ENCODE peak calls at places on chromosomes 1 and 21, in eight cellular contexts. One of them, this sample, is unnamed.

GRCh38 chr21:41897690-41898089 is 18.5 kb upstream of the PRDM15 start:
- DNase-seq in C1 segment of cervical spinal cord: no peak
- DNase-seq in H54: no peak
- DNase-seq in naive thymus-derived CD8-positive, alpha-beta T cell: no peak
- DNase-seq in hypothalamus: no peak
- DNase-seq in mammary epithelial cell: no peak
- DNase-seq in transverse colon: no peak
- DNase-seq in NCI-H446: no peak
- DNase-seq in this sample: no peak

GRCh38 chr1:150194381-150195031 is 41.4 kb downstream of the ANP32E start:
- DNase-seq in C1 segment of cervical spinal cord: no peak
- DNase-seq in H54: no peak
- DNase-seq in naive thymus-derived CD8-positive, alpha-beta T cell: no peak
- DNase-seq in hypothalamus: no peak
- DNase-seq in mammary epithelial cell: no peak
- DNase-seq in transverse colon: no peak
- DNase-seq in NCI-H446: no peak
- DNase-seq in this sample: no peak

GRCh38 chr1:150813028-150813707 is 5.1 kb upstream of the CTSK start:
- DNase-seq in C1 segment of cervical spinal cord: no peak
- DNase-seq in H54: peak
- DNase-seq in naive thymus-derived CD8-positive, alpha-beta T cell: no peak
- DNase-seq in hypothalamus: no peak
- DNase-seq in mammary epithelial cell: peak
- DNase-seq in transverse colon: peak
- DNase-seq in NCI-H446: no peak
- DNase-seq in this sample: no peak

GRCh38 chr1:160628799-160629263 is 18.0 kb downstream of the SLAMF1 start:
- DNase-seq in C1 segment of cervical spinal cord: no peak
- DNase-seq in H54: no peak
- DNase-seq in naive thymus-derived CD8-positive, alpha-beta T cell: no peak
- DNase-seq in hypothalamus: no peak
- DNase-seq in mammary epithelial cell: no peak
- DNase-seq in transverse colon: no peak
- DNase-seq in NCI-H446: no peak
- DNase-seq in this sample: no peak

GRCh38 chr21:33661146-33661545 is 18.8 kb downstream of the ITSN1 start:
- DNase-seq in C1 segment of cervical spinal cord: no peak
- DNase-seq in H54: no peak
- DNase-seq in naive thymus-derived CD8-positive, alpha-beta T cell: no peak
- DNase-seq in hypothalamus: no peak
- DNase-seq in mammary epithelial cell: peak
- DNase-seq in transverse colon: no peak
- DNase-seq in NCI-H446: no peak
- DNase-seq in this sample: no peak

GRCh38 chr1:170853867-170854266 is 81.5 kb upstream of the MROH9 start:
- DNase-seq in C1 segment of cervical spinal cord: no peak
- DNase-seq in H54: no peak
- DNase-seq in naive thymus-derived CD8-positive, alpha-beta T cell: no peak
- DNase-seq in hypothalamus: no peak
- DNase-seq in mammary epithelial cell: no peak
- DNase-seq in transverse colon: no peak
- DNase-seq in NCI-H446: no peak
- DNase-seq in this sample: no peak

GRCh38 chr1:102045752-102046151 is 49.0 kb upstream of the OLFM3 start:
- DNase-seq in C1 segment of cervical spinal cord: no peak
- DNase-seq in H54: no peak
- DNase-seq in naive thymus-derived CD8-positive, alpha-beta T cell: no peak
- DNase-seq in hypothalamus: no peak
- DNase-seq in mammary epithelial cell: no peak
- DNase-seq in transverse colon: peak
- DNase-seq in NCI-H446: peak
- DNase-seq in this sample: no peak

GRCh38 chr1:234676103-234676594 is 66.2 kb upstream of the IRF2BP2 start:
- DNase-seq in C1 segment of cervical spinal cord: peak
- DNase-seq in H54: peak
- DNase-seq in naive thymus-derived CD8-positive, alpha-beta T cell: peak
- DNase-seq in hypothalamus: peak
- DNase-seq in mammary epithelial cell: peak
- DNase-seq in transverse colon: peak
- DNase-seq in NCI-H446: peak
- DNase-seq in this sample: peak

GRCh38 chr1:79496129-79496528 is 489.6 kb upstream of the ADGRL4 start:
- DNase-seq in C1 segment of cervical spinal cord: no peak
- DNase-seq in H54: no peak
- DNase-seq in naive thymus-derived CD8-positive, alpha-beta T cell: no peak
- DNase-seq in hypothalamus: no peak
- DNase-seq in mammary epithelial cell: no peak
- DNase-seq in transverse colon: no peak
- DNase-seq in NCI-H446: no peak
- DNase-seq in this sample: no peak

GRCh38 chr1:23430803-23431202 is 6.3 kb upstream of the TCEA3 start:
- DNase-seq in C1 segment of cervical spinal cord: no peak
- DNase-seq in H54: no peak
- DNase-seq in naive thymus-derived CD8-positive, alpha-beta T cell: no peak
- DNase-seq in hypothalamus: no peak
- DNase-seq in mammary epithelial cell: no peak
- DNase-seq in transverse colon: no peak
- DNase-seq in NCI-H446: no peak
- DNase-seq in this sample: no peak

GRCh38 chr21:42250422-42251403 is 31.8 kb downstream of the ABCG1 start:
- DNase-seq in C1 segment of cervical spinal cord: no peak
- DNase-seq in H54: no peak
- DNase-seq in naive thymus-derived CD8-positive, alpha-beta T cell: no peak
- DNase-seq in hypothalamus: no peak
- DNase-seq in mammary epithelial cell: no peak
- DNase-seq in transverse colon: no peak
- DNase-seq in NCI-H446: no peak
- DNase-seq in this sample: no peak

GRCh38 chr21:35641271-35642016 is 418.9 kb downstream of the SETD4 start:
- DNase-seq in C1 segment of cervical spinal cord: no peak
- DNase-seq in H54: no peak
- DNase-seq in naive thymus-derived CD8-positive, alpha-beta T cell: no peak
- DNase-seq in hypothalamus: no peak
- DNase-seq in mammary epithelial cell: no peak
- DNase-seq in transverse colon: no peak
- DNase-seq in NCI-H446: no peak
- DNase-seq in this sample: no peak

GRCh38 chr1:205907794-205908193 is 35.5 kb downstream of the SLC26A9 start:
- DNase-seq in C1 segment of cervical spinal cord: no peak
- DNase-seq in H54: no peak
- DNase-seq in naive thymus-derived CD8-positive, alpha-beta T cell: no peak
- DNase-seq in hypothalamus: no peak
- DNase-seq in mammary epithelial cell: peak
- DNase-seq in transverse colon: no peak
- DNase-seq in NCI-H446: no peak
- DNase-seq in this sample: no peak

GRCh38 chr1:7207875-7208646 is 422.8 kb downstream of the CAMTA1 start:
- DNase-seq in C1 segment of cervical spinal cord: peak
- DNase-seq in H54: peak
- DNase-seq in naive thymus-derived CD8-positive, alpha-beta T cell: no peak
- DNase-seq in hypothalamus: no peak
- DNase-seq in mammary epithelial cell: peak
- DNase-seq in transverse colon: peak
- DNase-seq in NCI-H446: no peak
- DNase-seq in this sample: no peak

GRCh38 chr1:223496883-223497282 is 103.7 kb downstream of the CCDC185 start:
- DNase-seq in C1 segment of cervical spinal cord: no peak
- DNase-seq in H54: no peak
- DNase-seq in naive thymus-derived CD8-positive, alpha-beta T cell: no peak
- DNase-seq in hypothalamus: no peak
- DNase-seq in mammary epithelial cell: no peak
- DNase-seq in transverse colon: no peak
- DNase-seq in NCI-H446: peak
- DNase-seq in this sample: no peak